ENCODE peak calls at places on chromosome X, in five cellular contexts. One of them, this sample, is unnamed. For H3K36me3, the result is how much of the 10 kb centered on the place peaks cover.

GRCh38 chrX:46777971-46778810 is 19.3 kb upstream of the SLC9A7 start:
- DNase-seq in right lobe of liver: no peak
- DNase-seq in tibial nerve: no peak
- DNase-seq in CD8-positive, alpha-beta memory T cell: no peak
- DNase-seq in left lung: no peak
- DNase-seq in this sample: peak

GRCh38 chrX:42746606-42747005 is 31.4 kb downstream of the PPP1R2C start:
- DNase-seq in right lobe of liver: no peak
- DNase-seq in tibial nerve: no peak
- DNase-seq in CD8-positive, alpha-beta memory T cell: no peak
- DNase-seq in left lung: no peak
- DNase-seq in this sample: no peak

GRCh38 chrX:50691820-50692219 is 122.2 kb downstream of the SHROOM4 start:
- DNase-seq in CD8-positive, alpha-beta memory T cell: no peak
- DNase-seq in right lobe of liver: no peak
- DNase-seq in left lung: no peak
- DNase-seq in tibial nerve: peak
- DNase-seq in this sample: no peak

GRCh38 chrX:86237482-86237881 is 89.2 kb downstream of the DACH2 start:
- DNase-seq in tibial nerve: no peak
- DNase-seq in left lung: no peak
- DNase-seq in CD8-positive, alpha-beta memory T cell: no peak
- DNase-seq in right lobe of liver: no peak
- DNase-seq in this sample: no peak

GRCh38 chrX:129983575-129984131 is 1.2 kb downstream of the BCORL1 start:
- DNase-seq in CD8-positive, alpha-beta memory T cell: peak
- DNase-seq in right lobe of liver: peak
- DNase-seq in left lung: no peak
- DNase-seq in tibial nerve: peak
- DNase-seq in this sample: no peak

GRCh38 chrX:23478056-23478455 is 143.4 kb downstream of the PTCHD1 start:
- DNase-seq in left lung: no peak
- DNase-seq in tibial nerve: no peak
- DNase-seq in right lobe of liver: no peak
- DNase-seq in CD8-positive, alpha-beta memory T cell: no peak
- DNase-seq in this sample: no peak

GRCh38 chrX:17854069-17854468 is 7.0 kb downstream of the RAI2 start:
- DNase-seq in tibial nerve: no peak
- DNase-seq in left lung: no peak
- DNase-seq in right lobe of liver: no peak
- DNase-seq in CD8-positive, alpha-beta memory T cell: no peak
- DNase-seq in this sample: no peak

GRCh38 chrX:49163555-49164419 is 1.2 kb downstream of the MAGIX start:
- DNase-seq in left lung: peak
- DNase-seq in right lobe of liver: peak
- DNase-seq in tibial nerve: peak
- DNase-seq in CD8-positive, alpha-beta memory T cell: peak
- DNase-seq in this sample: peak

GRCh38 chrX:109199726-109200125 is 282.2 kb downstream of the GUCY2F start:
- DNase-seq in left lung: no peak
- DNase-seq in CD8-positive, alpha-beta memory T cell: no peak
- DNase-seq in right lobe of liver: no peak
- DNase-seq in tibial nerve: no peak
- DNase-seq in this sample: no peak

GRCh38 chrX:71067079-71067478 is 1.1 kb downstream of the SNX12 start:
- DNase-seq in CD8-positive, alpha-beta memory T cell: no peak
- DNase-seq in left lung: no peak
- DNase-seq in tibial nerve: no peak
- DNase-seq in right lobe of liver: no peak
- DNase-seq in this sample: no peak

GRCh38 chrX:21276736-21277433 is 97.3 kb upstream of the CNKSR2 start:
- DNase-seq in right lobe of liver: no peak
- DNase-seq in CD8-positive, alpha-beta memory T cell: no peak
- DNase-seq in left lung: no peak
- DNase-seq in tibial nerve: no peak
- DNase-seq in this sample: no peak

GRCh38 chrX:123424546-123424945 is 240.5 kb downstream of the GRIA3 start:
- DNase-seq in right lobe of liver: no peak
- DNase-seq in CD8-positive, alpha-beta memory T cell: no peak
- DNase-seq in tibial nerve: no peak
- DNase-seq in left lung: no peak
- DNase-seq in this sample: no peak

GRCh38 chrX:47595701-47596655 is 13.7 kb downstream of the TIMP1 start:
- DNase-seq in tibial nerve: no peak
- DNase-seq in right lobe of liver: no peak
- DNase-seq in left lung: no peak
- DNase-seq in CD8-positive, alpha-beta memory T cell: no peak
- DNase-seq in this sample: no peak

GRCh38 chrX:78066110-78066509 is 37.9 kb upstream of the PGK1 start:
- DNase-seq in left lung: no peak
- DNase-seq in right lobe of liver: no peak
- DNase-seq in CD8-positive, alpha-beta memory T cell: no peak
- DNase-seq in tibial nerve: no peak
- DNase-seq in this sample: peak

GRCh38 chrX:30607155-30607554 is 29.6 kb upstream of the TASL start:
- DNase-seq in right lobe of liver: no peak
- DNase-seq in tibial nerve: no peak
- DNase-seq in left lung: no peak
- DNase-seq in CD8-positive, alpha-beta memory T cell: no peak
- DNase-seq in this sample: no peak

GRCh38 chrX:7904557-7904956 is 22.7 kb downstream of the PNPLA4 start:
- DNase-seq in right lobe of liver: no peak
- DNase-seq in left lung: no peak
- DNase-seq in tibial nerve: no peak
- DNase-seq in CD8-positive, alpha-beta memory T cell: no peak
- DNase-seq in this sample: no peak
- H3K36me3 ChIP-seq in right lobe of liver: under half
- H3K36me3 ChIP-seq in left lung: under half
- H3K36me3 ChIP-seq in tibial nerve: under half
- H3K36me3 ChIP-seq in CD8-positive, alpha-beta memory T cell: under half
- H3K36me3 ChIP-seq in this sample: under half

DNA sequence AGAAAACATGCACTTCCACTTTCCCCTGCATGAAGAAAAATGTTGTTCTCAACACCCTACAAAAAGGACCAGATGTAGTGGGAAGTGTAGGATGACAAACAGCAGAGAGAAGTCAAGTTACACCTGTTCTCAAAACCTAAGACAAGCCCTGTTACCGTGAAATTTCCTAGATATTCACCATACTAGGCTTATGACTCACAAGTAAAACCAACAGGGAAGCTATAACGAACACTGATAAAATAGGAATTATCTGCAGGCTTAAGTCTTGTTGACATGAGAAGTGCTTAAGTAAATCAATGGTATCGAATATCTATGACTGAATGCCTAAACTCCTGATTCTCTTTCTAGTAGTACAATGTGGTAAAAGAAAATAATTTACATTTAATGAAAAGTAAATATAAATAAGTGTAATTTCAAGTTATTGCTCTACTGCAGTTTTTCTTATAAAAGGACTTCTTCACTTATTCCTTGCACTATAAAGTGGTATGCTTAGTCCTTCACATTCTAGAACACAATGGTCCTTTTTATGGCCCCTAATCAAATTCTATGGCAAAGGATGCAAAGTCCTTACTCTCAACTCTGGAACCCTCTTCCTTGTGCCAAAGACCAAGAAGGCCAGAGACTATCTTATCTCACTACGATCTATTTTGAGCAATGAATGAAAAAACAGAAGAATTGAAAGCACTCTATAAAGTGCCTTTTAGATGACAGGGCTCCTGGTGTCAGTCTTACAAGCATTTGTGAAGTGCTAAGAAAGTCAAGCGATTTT is 19.6 kb downstream of the AP1S2 start:
- DNase-seq in tibial nerve: no peak
- DNase-seq in CD8-positive, alpha-beta memory T cell: no peak
- DNase-seq in left lung: no peak
- DNase-seq in right lobe of liver: no peak
- DNase-seq in this sample: no peak
- H3K36me3 ChIP-seq in tibial nerve: under half
- H3K36me3 ChIP-seq in CD8-positive, alpha-beta memory T cell: under half
- H3K36me3 ChIP-seq in left lung: under half
- H3K36me3 ChIP-seq in right lobe of liver: under half
- H3K36me3 ChIP-seq in this sample: under half

GRCh38 chrX:72271091-72271490 is 6.0 kb downstream of the RPS4X start:
- DNase-seq in CD8-positive, alpha-beta memory T cell: no peak
- DNase-seq in left lung: no peak
- DNase-seq in right lobe of liver: no peak
- DNase-seq in tibial nerve: no peak
- DNase-seq in this sample: no peak

GRCh38 chrX:72270316-72270866 is 6.7 kb downstream of the RPS4X start:
- DNase-seq in CD8-positive, alpha-beta memory T cell: no peak
- DNase-seq in left lung: no peak
- DNase-seq in tibial nerve: no peak
- DNase-seq in right lobe of liver: no peak
- DNase-seq in this sample: no peak

GRCh38 chrX:72269671-72270251 is 7.3 kb downstream of the RPS4X start:
- DNase-seq in right lobe of liver: no peak
- DNase-seq in CD8-positive, alpha-beta memory T cell: no peak
- DNase-seq in left lung: no peak
- DNase-seq in tibial nerve: no peak
- DNase-seq in this sample: peak

GRCh38 chrX:72271812-72272211 is 5.2 kb downstream of the RPS4X start:
- DNase-seq in tibial nerve: no peak
- DNase-seq in left lung: no peak
- DNase-seq in right lobe of liver: no peak
- DNase-seq in CD8-positive, alpha-beta memory T cell: no peak
- DNase-seq in this sample: no peak

DNA sequence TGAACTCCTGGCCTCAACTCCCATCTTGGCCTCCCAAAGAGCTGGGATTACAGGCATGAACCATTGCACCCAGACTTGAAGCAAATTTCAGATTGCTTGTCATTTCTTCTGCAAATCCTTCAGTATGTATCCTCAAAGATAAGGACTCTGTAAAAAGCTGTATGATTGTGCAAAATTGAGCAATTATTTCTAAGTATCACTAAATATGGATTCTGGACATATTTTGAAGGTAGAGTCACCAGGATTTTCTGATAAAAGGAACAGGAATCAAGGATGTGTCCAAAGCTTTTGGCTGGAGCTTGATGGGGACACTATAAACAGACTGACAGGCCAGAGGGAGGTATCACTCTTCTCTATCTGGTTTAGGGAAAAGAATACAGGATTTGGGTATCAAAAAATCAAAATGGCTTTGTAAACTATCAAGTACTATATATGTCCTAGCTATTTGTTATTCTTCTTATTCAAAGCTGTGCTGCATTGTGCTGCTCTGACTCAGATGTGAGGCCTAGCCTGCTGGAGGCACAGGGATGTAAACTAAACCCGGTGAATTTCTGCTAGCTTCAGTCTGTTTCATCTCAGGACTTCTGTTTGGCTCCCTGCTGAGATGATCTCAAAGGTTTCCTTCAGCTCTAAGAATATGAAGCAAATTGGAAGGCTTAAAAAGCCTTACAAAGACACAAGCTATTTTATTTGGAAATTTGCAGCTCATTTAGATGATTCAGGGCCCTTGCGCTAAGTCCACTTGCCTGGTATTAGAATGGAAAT is 8.3 kb downstream of the RPS4X start:
- DNase-seq in CD8-positive, alpha-beta memory T cell: no peak
- DNase-seq in left lung: no peak
- DNase-seq in tibial nerve: no peak
- DNase-seq in right lobe of liver: no peak
- DNase-seq in this sample: peak
- H3K36me3 ChIP-seq in CD8-positive, alpha-beta memory T cell: under half
- H3K36me3 ChIP-seq in left lung: under half
- H3K36me3 ChIP-seq in tibial nerve: under half
- H3K36me3 ChIP-seq in right lobe of liver: under half
- H3K36me3 ChIP-seq in this sample: half or more

GRCh38 chrX:118603981-118604380 is 108.4 kb downstream of the DOCK11 start:
- DNase-seq in CD8-positive, alpha-beta memory T cell: peak
- DNase-seq in left lung: no peak
- DNase-seq in tibial nerve: peak
- DNase-seq in right lobe of liver: no peak
- DNase-seq in this sample: peak
- H3K36me3 ChIP-seq in CD8-positive, alpha-beta memory T cell: under half
- H3K36me3 ChIP-seq in left lung: under half
- H3K36me3 ChIP-seq in tibial nerve: under half
- H3K36me3 ChIP-seq in right lobe of liver: under half
- H3K36me3 ChIP-seq in this sample: under half

GRCh38 chrX:15848576-15848975 is 6.0 kb downstream of the AP1S2 start:
- DNase-seq in tibial nerve: no peak
- DNase-seq in right lobe of liver: no peak
- DNase-seq in CD8-positive, alpha-beta memory T cell: no peak
- DNase-seq in left lung: no peak
- DNase-seq in this sample: no peak

GRCh38 chrX:15849555-15849954 is 5.1 kb downstream of the AP1S2 start:
- DNase-seq in CD8-positive, alpha-beta memory T cell: no peak
- DNase-seq in right lobe of liver: no peak
- DNase-seq in left lung: no peak
- DNase-seq in tibial nerve: no peak
- DNase-seq in this sample: no peak

GRCh38 chrX:15838017-15838416 is 16.6 kb downstream of the AP1S2 start:
- DNase-seq in right lobe of liver: no peak
- DNase-seq in tibial nerve: no peak
- DNase-seq in CD8-positive, alpha-beta memory T cell: no peak
- DNase-seq in left lung: no peak
- DNase-seq in this sample: no peak

DNA sequence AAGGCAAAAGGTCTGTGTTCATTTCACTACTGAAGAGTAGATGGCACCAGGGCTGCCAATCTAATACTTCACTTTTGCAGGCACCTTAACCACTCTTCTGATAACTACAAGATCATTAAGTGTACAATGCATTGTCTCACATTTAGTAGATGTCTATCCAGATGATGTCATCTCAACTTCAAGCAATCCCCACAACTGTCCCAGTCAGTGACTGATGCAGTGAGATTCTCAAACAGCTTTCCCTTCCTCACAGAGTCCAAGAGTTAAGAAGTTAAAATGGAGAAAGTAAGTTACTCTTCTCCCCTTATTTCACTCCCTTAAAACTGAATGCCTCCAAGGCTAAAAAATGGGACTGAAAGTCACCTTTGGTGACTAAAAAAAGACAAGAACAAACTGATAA is 10.7 kb downstream of the AP1S2 start:
- DNase-seq in left lung: no peak
- DNase-seq in right lobe of liver: no peak
- DNase-seq in tibial nerve: no peak
- DNase-seq in CD8-positive, alpha-beta memory T cell: no peak
- DNase-seq in this sample: no peak
- H3K36me3 ChIP-seq in left lung: under half
- H3K36me3 ChIP-seq in right lobe of liver: under half
- H3K36me3 ChIP-seq in tibial nerve: under half
- H3K36me3 ChIP-seq in CD8-positive, alpha-beta memory T cell: under half
- H3K36me3 ChIP-seq in this sample: under half